ENCODE peak calls at places on chromosomes 3 and 15, in six cellular contexts. T is IMR-90, B is mesendoderm, K is trophoblast cell, E is mesenchymal stem cell, A is H1. C is an unnamed sample.

GRCh38 chr3:56137406-56137805 is 330.9 kb downstream of the ERC2 start:
- DNase-seq in T (no peak), B (no peak), K (no peak), E (no peak), A (no peak), C (no peak)

GRCh38 chr3:37542772-37543449 is 318.8 kb upstream of the CTDSPL start:
- DNase-seq in T (no peak), B (no peak), K (peak; percentile 29), E (no peak), A (no peak), C (no peak)

GRCh38 chr3:159672728-159673471 is 315.7 kb upstream of the IL12A start:
- DNase-seq in T (no peak), B (peak; percentile 37), K (peak; percentile 4), E (peak; percentile 12), A (no peak), C (no peak)

GRCh38 chr15:48306639-48307038 is 24.6 kb upstream of the DUT start:
- DNase-seq in T (no peak), B (no peak), K (no peak), E (no peak), A (no peak), C (no peak)

GRCh38 chr15:62603757-62604156 is 438.7 kb upstream of the C2CD4B start:
- DNase-seq in T (no peak), B (no peak), K (no peak), E (peak; percentile 27), A (no peak), C (no peak)

GRCh38 chr15:57183041-57183440 is 193.3 kb upstream of the CGNL1 start:
- DNase-seq in T (peak; percentile 84), B (no peak), K (no peak), E (peak; percentile 43), A (no peak), C (no peak)

GRCh38 chr3:132723024-132723462 is 834 bp upstream of the NPHP3 start:
- DNase-seq in T (no peak), B (no peak), K (peak; percentile 92), E (no peak), A (no peak), C (no peak)

GRCh38 chr15:56307180-56307579 is 58.0 kb upstream of the TEX9 start:
- DNase-seq in T (no peak), B (no peak), K (peak; percentile 10), E (no peak), A (no peak), C (no peak)

GRCh38 chr15:79113831-79114230 is 23.3 kb upstream of the RASGRF1 start:
- DNase-seq in T (no peak), B (no peak), K (no peak), E (no peak), A (no peak), C (no peak)

GRCh38 chr3:127839099-127839498 is 16.8 kb upstream of the MGLL start:
- DNase-seq in T (no peak), B (no peak), K (no peak), E (no peak), A (no peak), C (no peak)

GRCh38 chr15:63509933-63510547 is 5.6 kb downstream of the USP3 start:
- DNase-seq in T (peak; percentile 83), B (no peak), K (peak; percentile 56), E (peak; percentile 42), A (no peak), C (no peak)

GRCh38 chr15:41971893-41972340 is 440 bp downstream of the EHD4 start:
- DNase-seq in T (no peak), B (no peak), K (no peak), E (no peak), A (no peak), C (peak; percentile 39)

GRCh38 chr3:129025691-129026435 is 24.8 kb downstream of the EFCC1 start:
- DNase-seq in T (no peak), B (no peak), K (no peak), E (peak; percentile 81), A (no peak), C (no peak)

GRCh38 chr3:186213946-186214345 is 105.1 kb upstream of the ETV5 start:
- DNase-seq in T (no peak), B (no peak), K (peak; percentile 68), E (no peak), A (no peak), C (no peak)

GRCh38 chr3:128378631-128379347 is 87.9 kb downstream of the DNAJB8 start:
- DNase-seq in T (peak; percentile 85), B (no peak), K (no peak), E (peak; percentile 92), A (no peak), C (no peak)

GRCh38 chr15:63121382-63122001 is at the start of gene LACTB:
- DNase-seq in T (peak; percentile 89), B (peak; percentile 94), K (peak; percentile 88), E (peak; percentile 92), A (peak; percentile 59), C (peak; percentile 83)

GRCh38 chr15:55799287-55800212 is 56.6 kb upstream of the PRTG start:
- DNase-seq in T (peak; percentile 52), B (peak; percentile 85), K (peak; percentile 72), E (peak; percentile 68), A (no peak), C (peak; percentile 69)

GRCh38 chr3:192816274-192816853 is 89.0 kb upstream of the FGF12 start:
- DNase-seq in T (peak; percentile 73), B (peak; percentile 53), K (peak; percentile 83), E (peak; percentile 71), A (no peak), C (peak; percentile 36)

GRCh38 chr3:155560594-155560993 is 184.3 kb downstream of the PLCH1 start:
- DNase-seq in T (no peak), B (peak; percentile 93), K (peak; percentile 38), E (no peak), A (peak; percentile 36), C (peak; percentile 1)

GRCh38 chr3:67647390-67647878 is 7.0 kb downstream of the SUCLG2 start:
- DNase-seq in T (peak; percentile 99), B (no peak), K (peak; percentile 88), E (peak; percentile 99), A (no peak), C (no peak)

GRCh38 chr3:134881305-134881704 is 86.2 kb downstream of the EPHB1 start:
- DNase-seq in T (no peak), B (no peak), K (no peak), E (no peak), A (no peak), C (no peak)

GRCh38 chr15:39936187-39936586 is 2.3 kb downstream of the EIF2AK4 start:
- DNase-seq in T (peak; percentile 64), B (no peak), K (peak; percentile 72), E (peak; percentile 41), A (no peak), C (no peak)

GRCh38 chr3:85081191-85081895 is 122.6 kb downstream of the CADM2 start:
- DNase-seq in T (peak; percentile 15), B (peak; percentile 40), K (peak; percentile 79), E (no peak), A (peak; percentile 3), C (no peak)

GRCh38 chr3:25782938-25783660 is at the start of gene NGLY1:
- DNase-seq in T (peak; percentile 75), B (peak; percentile 87), K (peak; percentile 88), E (peak; percentile 80), A (no peak), C (peak; percentile 79)

GRCh38 chr15:56337084-56337725 is 28.0 kb upstream of the TEX9 start:
- DNase-seq in T (no peak), B (no peak), K (no peak), E (no peak), A (no peak), C (no peak)

GRCh38 chr15:72178976-72179585 is 18.5 kb downstream of the GRAMD2A start:
- DNase-seq in T (no peak), B (no peak), K (peak; percentile 49), E (no peak), A (no peak), C (no peak)

GRCh38 chr3:24222165-24222805 is 272.4 kb downstream of the THRB start:
- DNase-seq in T (no peak), B (no peak), K (peak; percentile 49), E (no peak), A (no peak), C (no peak)

GRCh38 chr3:171770689-171771620 is 39.3 kb downstream of the PLD1 start:
- DNase-seq in T (peak; percentile 92), B (peak; percentile 87), K (peak; percentile 75), E (peak; percentile 87), A (no peak), C (no peak)

GRCh38 chr15:51681303-51681963 is at the start of gene SCG3:
- DNase-seq in T (peak; percentile 65), B (peak; percentile 98), K (peak; percentile 75), E (peak; percentile 72), A (peak; percentile 94), C (peak; percentile 88)
- H3K4me3 ChIP-seq in T (no peak within 1 kb of the TSS), B (peak within 1 kb of the TSS; percentile 66), K (peak within 1 kb of the TSS; percentile 60), E (no peak within 1 kb of the TSS), A (peak within 1 kb of the TSS; percentile 86), C (peak within 1 kb of the TSS; percentile 70)

DNA sequence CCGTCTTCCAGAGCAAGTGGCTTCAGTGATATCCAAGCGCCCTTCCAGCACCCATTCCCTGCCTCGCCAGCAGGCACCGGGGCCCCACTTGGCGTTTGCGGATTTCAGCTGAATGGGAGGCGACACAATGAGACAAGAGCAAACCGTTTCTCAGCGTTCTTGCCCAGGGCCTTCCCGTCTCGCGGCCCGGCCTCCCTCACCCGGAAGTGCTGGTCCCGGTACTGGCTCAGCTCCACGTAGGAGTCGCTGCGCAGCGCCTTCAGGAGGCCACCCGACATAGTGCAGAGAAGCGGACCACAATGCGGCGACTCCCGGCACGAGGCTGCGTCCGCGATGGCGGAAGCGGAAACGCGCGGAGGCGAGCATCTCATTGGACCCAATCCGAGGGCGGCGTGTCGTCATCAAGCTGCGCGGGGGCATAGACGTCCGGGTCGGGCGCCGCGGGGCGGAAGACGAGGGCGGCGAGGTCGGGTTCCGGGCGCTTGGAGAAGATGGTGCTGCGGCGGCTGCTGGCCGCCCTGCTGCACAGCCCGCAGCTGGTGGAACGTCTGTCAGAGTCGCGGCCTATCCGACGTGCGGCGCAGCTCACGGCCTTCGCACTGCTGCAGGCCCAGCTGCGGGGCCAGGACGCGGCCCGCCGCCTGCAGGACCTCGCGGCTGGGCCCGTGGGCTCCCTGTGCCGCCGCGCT is at the start of gene NCBP2:
- DNase-seq in T (peak; percentile 98), B (peak; percentile 99), K (peak; percentile 100), E (peak; percentile 98), A (peak; percentile 94), C (peak; percentile 97)
- H3K23ac ChIP-seq in T (peak within 1 kb of the TSS; percentile 93), B (no peak within 1 kb of the TSS), K (no peak within 1 kb of the TSS), E (peak within 1 kb of the TSS; percentile 79), A (no peak within 1 kb of the TSS), C (peak within 1 kb of the TSS; percentile 95)

GRCh38 chr3:123272547-123272946 is 70.8 kb downstream of the SEC22A start:
- DNase-seq in T (peak; percentile 57), B (peak; percentile 77), K (no peak), E (peak; percentile 38), A (no peak), C (no peak)

GRCh38 chr3:123275691-123276090 is 73.9 kb downstream of the SEC22A start:
- DNase-seq in T (no peak), B (no peak), K (no peak), E (no peak), A (no peak), C (no peak)

GRCh38 chr3:123279121-123279520 is 77.4 kb downstream of the SEC22A start:
- DNase-seq in T (no peak), B (no peak), K (no peak), E (no peak), A (no peak), C (no peak)

GRCh38 chr3:123278446-123278845 is 76.7 kb downstream of the SEC22A start:
- DNase-seq in T (no peak), B (no peak), K (no peak), E (no peak), A (no peak), C (no peak)

GRCh38 chr3:123276346-123276745 is 74.6 kb downstream of the SEC22A start:
- DNase-seq in T (no peak), B (no peak), K (no peak), E (no peak), A (no peak), C (no peak)
- H3K27ac ChIP-seq in T (no peak overlapping the region), B (no peak overlapping the region), K (no peak overlapping the region), E (no peak overlapping the region), A (no peak overlapping the region), C (no peak overlapping the region)

GRCh38 chr3:168251371-168251770 is 155.6 kb upstream of the GOLIM4 start:
- DNase-seq in T (no peak), B (peak; percentile 26), K (no peak), E (no peak), A (no peak), C (no peak)
- H3K4me3 ChIP-seq in T (no peak overlapping the region), B (no peak overlapping the region), K (no peak overlapping the region), E (no peak overlapping the region), A (peak overlapping the region; percentile 47), C (peak overlapping the region; percentile 87)

C was measured in neuronal stem cell.